ENCODE peak calls at places on chromosomes 4 and X, in nine cellular contexts. T is astrocyte, R is head of caudate nucleus, H is NCI-H2171, B is ELF-1, E is fibroblast of lung, I is heart right ventricle, O is skeletal muscle cell, M is WTC11. W is an unnamed sample.

GRCh38 chr4:2096073-2096609 is 37.0 kb downstream of the NAT8L start:
- DNase-seq in T (no peak), R (no peak), H (no peak), B (peak; percentile 59), E (no peak), I (no peak), O (no peak), M (no peak), W (no peak)

GRCh38 chr4:14222630-14223029 is 595.1 kb upstream of the BOD1L1 start:
- DNase-seq in T (no peak), R (no peak), H (no peak), B (no peak), E (peak; percentile 6), I (peak; percentile 63), O (no peak), M (no peak), W (no peak)

GRCh38 chr4:169270156-169270809 is 473 bp downstream of the SH3RF1 start:
- DNase-seq in T (peak; percentile 29), R (peak; percentile 70), H (peak; percentile 39), B (peak; percentile 77), E (peak; percentile 52), I (peak; percentile 68), O (no peak), M (peak; percentile 59), W (peak; percentile 68)

GRCh38 chr4:57147335-57148060 is 37.3 kb upstream of the IGFBP7 start:
- DNase-seq in T (peak; percentile 96), R (peak; percentile 44), H (no peak), B (no peak), E (peak; percentile 55), I (no peak), O (peak; percentile 79), M (no peak), W (no peak)

GRCh38 chr4:54554339-54554990 is 103.3 kb upstream of the KIT start:
- DNase-seq in T (no peak), R (no peak), H (no peak), B (no peak), E (no peak), I (no peak), O (no peak), M (no peak), W (no peak)

GRCh38 chrX:30973784-30974427 is 84.9 kb upstream of the TAB3 start:
- DNase-seq in T (no peak), R (no peak), H (no peak), B (peak; percentile 32), E (no peak), I (no peak), O (no peak), M (no peak), W (no peak)

GRCh38 chrX:23803931-23804381 is 21.0 kb downstream of the SAT1 start:
- DNase-seq in T (peak; percentile 73), R (no peak), H (no peak), B (no peak), E (peak; percentile 76), I (peak; percentile 23), O (peak; percentile 34), M (no peak), W (peak; percentile 49)

GRCh38 chr4:169254546-169254983 is 16.2 kb downstream of the SH3RF1 start:
- DNase-seq in T (peak; percentile 88), R (no peak), H (no peak), B (no peak), E (peak; percentile 91), I (peak; percentile 41), O (no peak), M (no peak), W (no peak)

GRCh38 chr4:39452860-39453587 is 5.7 kb downstream of the RPL9 start:
- DNase-seq in T (no peak), R (no peak), H (no peak), B (no peak), E (no peak), I (no peak), O (no peak), M (no peak), W (no peak)

GRCh38 chrX:50000937-50001542 is 78.6 kb downstream of the CLCN5 start:
- DNase-seq in T (no peak), R (no peak), H (no peak), B (no peak), E (no peak), I (no peak), O (no peak), M (no peak), W (no peak)

GRCh38 chr4:48008021-48008596 is 8.4 kb downstream of the CNGA1 start:
- DNase-seq in T (no peak), R (no peak), H (no peak), B (no peak), E (no peak), I (no peak), O (no peak), M (no peak), W (no peak)

GRCh38 chr4:60241886-60242285 is 958.2 kb upstream of the ADGRL3 start:
- DNase-seq in T (no peak), R (peak; percentile 18), H (no peak), B (no peak), E (peak; percentile 57), I (no peak), O (no peak), M (no peak), W (no peak)

GRCh38 chrX:47644557-47645091 is 5.7 kb downstream of the ELK1 start:
- DNase-seq in T (no peak), R (peak; percentile 38), H (no peak), B (peak; percentile 79), E (peak; percentile 45), I (no peak), O (no peak), M (peak; percentile 25), W (no peak)

GRCh38 chr4:88693792-88694191 is 3.8 kb downstream of the NAP1L5 start:
- DNase-seq in T (no peak), R (no peak), H (no peak), B (no peak), E (no peak), I (no peak), O (no peak), M (no peak), W (no peak)

GRCh38 chr4:186726440-186727148 is 2.9 kb upstream of the FAT1 start:
- DNase-seq in T (peak; percentile 71), R (peak; percentile 67), H (no peak), B (peak; percentile 91), E (peak; percentile 79), I (peak; percentile 59), O (no peak), M (peak; percentile 79), W (peak; percentile 76)

GRCh38 chrX:17930850-17931249 is 69.8 kb upstream of the RAI2 start:
- DNase-seq in T (no peak), R (no peak), H (no peak), B (no peak), E (no peak), I (no peak), O (no peak), M (no peak), W (no peak)

GRCh38 chr4:146382194-146382593 is 139.5 kb downstream of the SLC10A7 start:
- DNase-seq in T (no peak), R (no peak), H (no peak), B (no peak), E (no peak), I (no peak), O (no peak), M (no peak), W (no peak)

GRCh38 chr4:20809796-20810195 is 109.5 kb downstream of the PACRGL start:
- DNase-seq in T (no peak), R (no peak), H (no peak), B (no peak), E (no peak), I (no peak), O (no peak), M (peak; percentile 13), W (peak; percentile 86)

GRCh38 chr4:14165253-14165942 is 537.9 kb upstream of the BOD1L1 start:
- DNase-seq in T (no peak), R (no peak), H (no peak), B (no peak), E (no peak), I (no peak), O (no peak), M (no peak), W (no peak)

GRCh38 chrX:13029341-13029740 is 15.1 kb downstream of the FAM9C start:
- DNase-seq in T (no peak), R (no peak), H (no peak), B (peak; percentile 77), E (peak; percentile 44), I (peak; percentile 71), O (no peak), M (peak; percentile 12), W (no peak)

GRCh38 chr4:10582059-10582686 is 102.4 kb downstream of the CLNK start:
- DNase-seq in T (peak; percentile 36), R (peak; percentile 61), H (no peak), B (no peak), E (peak; percentile 77), I (peak; percentile 35), O (no peak), M (no peak), W (no peak)

GRCh38 chr4:186770446-186771175 is 47.0 kb upstream of the FAT1 start:
- DNase-seq in T (peak; percentile 83), R (no peak), H (no peak), B (no peak), E (peak; percentile 70), I (no peak), O (no peak), M (no peak), W (no peak)

GRCh38 chrX:135596495-135596894 is 76.0 kb downstream of the INTS6L start:
- DNase-seq in T (no peak), R (peak; percentile 26), H (no peak), B (peak; percentile 73), E (peak; percentile 34), I (peak; percentile 7), O (no peak), M (peak; percentile 64), W (no peak)

GRCh38 chrX:76428243-76429130 is 977 bp downstream of the MAGEE1 start:
- DNase-seq in T (no peak), R (peak; percentile 13), H (no peak), B (peak; percentile 34), E (no peak), I (no peak), O (no peak), M (peak; percentile 16), W (peak; percentile 25)

GRCh38 chr4:89303177-89303576 is 4.4 kb downstream of the GPRIN3 start:
- DNase-seq in T (no peak), R (no peak), H (no peak), B (no peak), E (no peak), I (peak; percentile 65), O (no peak), M (no peak), W (no peak)

GRCh38 chr4:26803462-26803861 is 57.2 kb upstream of the STIM2 start:
- DNase-seq in T (no peak), R (no peak), H (peak; percentile 31), B (peak; percentile 28), E (no peak), I (no peak), O (no peak), M (no peak), W (no peak)

GRCh38 chr4:88828846-88829245 is 131.2 kb upstream of the NAP1L5 start:
- DNase-seq in T (no peak), R (no peak), H (no peak), B (no peak), E (peak; percentile 72), I (no peak), O (no peak), M (no peak), W (no peak)

GRCh38 chr4:149008415-149009025 is 566.3 kb upstream of the NR3C2 start:
- DNase-seq in T (peak; percentile 8), R (no peak), H (no peak), B (no peak), E (no peak), I (no peak), O (no peak), M (no peak), W (no peak)

GRCh38 chr4:1723131-1723801 is 1.9 kb downstream of the TACC3 start:
- DNase-seq in T (no peak), R (no peak), H (no peak), B (no peak), E (no peak), I (no peak), O (no peak), M (no peak), W (peak; percentile 25)

GRCh38 chr4:53916431-53916889 is 147.9 kb downstream of the CHIC2 start:
- DNase-seq in T (peak; percentile 61), R (no peak), H (no peak), B (no peak), E (no peak), I (no peak), O (peak; percentile 69), M (no peak), W (no peak)

GRCh38 chr4:137980641-137981040 is 261.5 kb downstream of the SLC7A11 start:
- DNase-seq in T (no peak), R (no peak), H (no peak), B (peak; percentile 33), E (no peak), I (no peak), O (no peak), M (no peak), W (no peak)